ENCODE peak calls at places on chromosomes 1 and 21, in eight cellular contexts. Z is CD8-positive, alpha-beta T cell; E is cardiac muscle cell; U is neural progenitor cell; M is Peyer's patch; D is thyroid gland; C is IMR-90; V is endothelial cell of umbilical vein. T is an unnamed sample. For H3K4me1, the result is how much of the 10 kb centered on the place peaks cover.

GRCh38 chr21:46543306-46543705 is 61.6 kb downstream of the S100B start:
- DNase-seq in V (no peak), C (no peak), M (no peak), D (no peak), U (no peak), E (no peak), Z (no peak), T (no peak)

GRCh38 chr1:30915491-30916230 is 7.1 kb upstream of the SDC3 start:
- DNase-seq in U (peak), C (no peak), Z (no peak), E (no peak), M (no peak), D (no peak), V (no peak), T (no peak)

GRCh38 chr1:39943471-39944290 is 11.3 kb upstream of the MFSD2A start:
- DNase-seq in V (no peak), M (no peak), D (no peak), U (no peak), C (no peak), Z (no peak), E (no peak), T (peak)

GRCh38 chr1:228087771-228088251 is 5.3 kb downstream of the ARF1 start:
- DNase-seq in M (no peak), C (peak), Z (no peak), U (no peak), D (no peak), E (peak), V (peak), T (no peak)

GRCh38 chr1:39046811-39047210 is 20.7 kb downstream of the NDUFS5 start:
- DNase-seq in M (no peak), Z (no peak), V (no peak), E (peak), U (no peak), D (no peak), C (no peak), T (no peak)

GRCh38 chr1:33050221-33051076 is 13.8 kb upstream of the AK2 start:
- DNase-seq in Z (no peak), C (peak), M (peak), U (no peak), D (no peak), E (peak), V (no peak), T (no peak)

GRCh38 chr21:16840549-16840948 is 672.3 kb upstream of the CXADR start:
- DNase-seq in C (no peak), M (no peak), V (no peak), U (no peak), D (no peak), Z (no peak), E (no peak), T (no peak)

GRCh38 chr1:9448132-9449105 is 90.8 kb upstream of the SLC25A33 start:
- DNase-seq in Z (no peak), U (no peak), D (no peak), E (no peak), M (no peak), C (peak), V (peak), T (no peak)

GRCh38 chr1:207672525-207673130 is 27.7 kb downstream of the CR1L start:
- DNase-seq in C (peak), D (peak), V (peak), M (peak), U (peak), E (no peak), Z (no peak), T (peak)

GRCh38 chr1:22749919-22750670 is 39.5 kb downstream of the EPHB2 start:
- DNase-seq in M (peak), C (peak), Z (no peak), V (peak), D (peak), E (peak), U (peak), T (peak)

GRCh38 chr1:51214615-51215131 is 21.4 kb upstream of the RNF11 start:
- DNase-seq in M (no peak), C (peak), E (peak), U (no peak), V (no peak), D (no peak), Z (no peak), T (no peak)

DNA sequence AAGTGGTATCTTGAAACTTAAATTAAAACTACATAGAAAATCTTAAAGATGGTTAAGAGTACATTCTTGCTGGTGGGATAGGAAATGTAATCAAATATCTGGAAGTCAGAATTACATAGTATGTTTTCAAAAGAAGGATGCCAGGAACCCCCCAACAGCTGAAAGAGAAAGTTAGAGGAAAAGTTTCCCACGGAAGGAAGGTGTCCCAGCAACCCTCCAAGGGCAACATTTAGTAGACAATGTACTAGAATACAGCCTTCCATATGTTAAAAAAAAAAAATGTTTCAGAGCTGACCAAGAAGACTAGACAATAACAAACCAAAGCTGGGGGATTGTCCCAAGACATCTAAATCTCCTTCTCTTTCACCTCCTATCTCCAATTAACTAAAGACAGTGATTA is 2.2 kb downstream of the DEDD start:
- DNase-seq in D (no peak), Z (no peak), E (no peak), V (peak), U (no peak), M (no peak), C (no peak), T (no peak)
- H3K4me1 ChIP-seq in D (under half), Z (half or more), E (under half), V (under half), U (under half), M (under half), C (under half), T (under half)

GRCh38 chr1:211335507-211336157 is 9.0 kb downstream of the TRAF5 start:
- DNase-seq in C (no peak), D (no peak), V (no peak), Z (no peak), U (no peak), M (peak), E (no peak), T (peak)
- H3K27ac ChIP-seq in C (no peak), D (no peak), V (no peak), Z (peak), U (no peak), M (peak), E (no peak), T (peak)

GRCh38 chr1:64564891-64565290 is 95.0 kb downstream of the CACHD1 start:
- DNase-seq in E (no peak), D (no peak), C (no peak), Z (no peak), U (no peak), M (no peak), V (no peak), T (no peak)

GRCh38 chr1:64570267-64570666 is 100.3 kb downstream of the CACHD1 start:
- DNase-seq in V (no peak), Z (no peak), M (no peak), D (no peak), U (no peak), E (no peak), C (no peak), T (no peak)

GRCh38 chr1:64572222-64572900 is 102.4 kb downstream of the CACHD1 start:
- DNase-seq in E (no peak), Z (no peak), D (no peak), V (no peak), C (no peak), U (peak), M (no peak), T (no peak)

GRCh38 chr1:64574301-64574700 is 104.4 kb downstream of the CACHD1 start:
- DNase-seq in E (no peak), D (no peak), U (no peak), C (peak), M (no peak), Z (no peak), V (no peak), T (no peak)

GRCh38 chr1:64569376-64569775 is 99.4 kb downstream of the CACHD1 start:
- DNase-seq in U (no peak), C (no peak), E (peak), M (no peak), Z (no peak), D (no peak), V (no peak), T (no peak)
- H3K4me1 ChIP-seq in U (under half), C (under half), E (half or more), M (under half), Z (under half), D (under half), V (under half), T (under half)

GRCh38 chr1:161100534-161100933 is 2.4 kb downstream of the KLHDC9 start:
- DNase-seq in V (no peak), U (no peak), Z (no peak), E (no peak), C (no peak), M (no peak), D (no peak), T (no peak)
- H3K27ac ChIP-seq in V (no peak), U (no peak), Z (no peak), E (no peak), C (no peak), M (no peak), D (no peak), T (no peak)

DNA sequence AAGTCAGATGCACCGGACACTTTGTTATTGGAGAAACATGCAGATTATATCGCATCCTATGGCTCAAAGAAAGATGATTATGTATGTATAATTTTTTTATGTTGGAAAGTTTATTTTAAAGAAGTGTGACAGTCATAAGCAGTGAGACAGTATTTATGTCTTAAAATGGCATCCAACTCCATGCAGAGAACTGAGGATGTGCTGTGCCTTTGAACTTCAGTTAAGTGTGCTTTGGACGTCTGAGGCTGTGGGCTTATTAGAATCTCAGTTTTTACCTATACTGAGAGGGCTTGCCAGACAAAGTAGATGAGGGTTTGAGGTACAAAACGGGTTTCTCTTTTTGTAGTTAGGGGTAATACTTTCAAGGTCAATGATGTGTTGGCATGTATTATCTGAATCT is 1.5 kb downstream of the RABGGTB start:
- DNase-seq in Z (no peak), C (no peak), M (no peak), D (no peak), V (no peak), U (no peak), E (no peak), T (no peak)
- H3K4me1 ChIP-seq in Z (under half), C (under half), M (under half), D (under half), V (under half), U (under half), E (under half), T (under half)

DNA sequence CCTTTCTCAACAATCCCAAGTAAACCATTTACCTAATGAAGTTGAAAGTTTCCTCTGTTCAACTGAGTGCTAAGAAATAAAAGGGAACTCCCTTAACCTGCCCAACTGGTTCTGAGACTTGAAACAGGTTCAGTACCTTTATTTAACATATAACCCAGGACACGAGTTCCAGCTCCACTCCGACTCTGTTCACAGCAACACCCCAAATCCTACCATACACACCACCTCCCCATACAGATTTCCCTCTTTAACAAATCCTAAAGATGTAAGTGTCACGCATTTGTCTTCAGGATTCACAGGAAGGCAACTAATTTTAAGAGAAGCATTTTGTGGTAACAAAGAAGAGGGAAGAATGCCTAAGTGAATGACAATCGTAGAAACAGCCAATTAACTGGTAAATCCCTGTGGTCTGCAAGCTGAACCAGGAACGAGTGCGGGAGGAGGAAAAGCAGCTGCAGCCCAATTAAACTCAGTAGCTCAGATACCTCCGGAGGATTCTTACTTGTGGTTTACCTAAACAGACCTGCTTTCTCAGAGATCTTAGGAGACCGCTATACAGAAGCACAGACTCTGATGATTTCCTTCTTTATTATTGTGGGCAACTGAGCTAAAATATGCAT is 134.5 kb upstream of the MAGI3 start:
- DNase-seq in U (peak), E (no peak), M (no peak), Z (no peak), C (no peak), D (no peak), V (no peak), T (peak)
- H3K27ac ChIP-seq in U (peak), E (no peak), M (peak), Z (no peak), C (no peak), D (peak), V (no peak), T (no peak)

GRCh38 chr1:203555484-203556046 is 61.6 kb downstream of the OPTC start:
- DNase-seq in M (no peak), E (no peak), C (no peak), Z (no peak), V (no peak), U (no peak), D (no peak), T (no peak)

GRCh38 chr1:203556047-203556851 is 62.3 kb downstream of the OPTC start:
- DNase-seq in D (peak), C (peak), U (peak), V (no peak), M (no peak), Z (no peak), E (peak), T (no peak)

GRCh38 chr1:203559523-203559922 is 65.6 kb downstream of the OPTC start:
- DNase-seq in U (no peak), D (no peak), Z (no peak), V (no peak), M (no peak), E (peak), C (peak), T (no peak)

GRCh38 chr1:203557390-203557789 is 63.4 kb downstream of the OPTC start:
- DNase-seq in E (peak), D (no peak), V (no peak), U (no peak), C (peak), M (no peak), Z (no peak), T (no peak)

DNA sequence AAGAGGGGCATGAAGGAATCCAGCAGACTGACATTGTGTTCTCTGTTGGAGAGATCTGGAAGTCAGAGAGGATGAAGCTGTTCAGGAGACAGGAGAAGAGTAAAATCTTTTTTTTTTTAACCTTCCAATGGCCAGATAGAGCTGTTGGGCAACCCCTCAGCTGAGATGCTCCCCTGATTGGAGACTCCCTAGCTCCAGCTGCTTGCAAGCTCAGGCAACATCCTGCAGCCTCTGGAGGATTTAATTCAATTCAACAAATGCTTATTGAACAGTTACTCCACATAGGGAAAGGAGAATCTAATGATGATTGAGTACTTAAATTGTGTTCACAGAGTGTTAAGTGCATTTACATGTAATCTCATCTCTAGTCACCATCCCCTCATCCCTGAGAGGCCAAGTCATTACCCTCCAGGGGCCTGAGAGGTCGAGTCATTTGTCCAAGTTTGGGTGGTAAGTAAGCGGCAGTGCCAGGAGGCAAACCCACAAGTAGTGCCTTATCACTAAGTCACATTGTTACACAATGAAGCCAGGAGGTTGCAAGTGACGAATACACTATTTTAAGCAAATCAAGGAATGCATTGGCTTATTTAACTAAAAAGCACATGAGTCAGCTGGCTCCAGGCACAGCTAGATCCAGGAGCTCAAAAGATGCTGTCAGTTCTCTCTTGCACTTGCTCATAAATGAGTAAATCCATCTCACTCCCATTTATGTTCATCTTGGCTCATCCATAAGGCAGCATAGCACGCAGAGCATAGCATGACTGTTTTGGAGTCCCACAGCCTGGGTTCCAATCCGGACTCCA is 64.2 kb downstream of the OPTC start:
- DNase-seq in E (peak), U (no peak), D (no peak), Z (no peak), M (peak), C (peak), V (peak), T (no peak)
- H3K4me1 ChIP-seq in E (half or more), U (under half), D (under half), Z (under half), M (under half), C (under half), V (under half), T (under half)

GRCh38 chr1:224523676-224524075 is 89.1 kb upstream of the WDR26 start:
- DNase-seq in V (no peak), M (no peak), C (no peak), E (no peak), Z (no peak), D (no peak), U (no peak), T (no peak)

GRCh38 chr1:224528900-224529299 is 87.2 kb upstream of the CNIH3 start:
- DNase-seq in M (no peak), D (no peak), Z (no peak), E (peak), U (no peak), V (peak), C (peak), T (no peak)

GRCh38 chr1:224526771-224527170 is 89.3 kb upstream of the CNIH3 start:
- DNase-seq in D (no peak), C (no peak), Z (no peak), M (no peak), E (no peak), V (no peak), U (no peak), T (no peak)

GRCh38 chr1:224524679-224525078 is 90.1 kb upstream of the WDR26 start:
- DNase-seq in D (no peak), C (peak), Z (no peak), U (no peak), V (no peak), M (no peak), E (no peak), T (no peak)

GRCh38 chr1:224525411-224526040 is 90.6 kb upstream of the CNIH3 start:
- DNase-seq in E (no peak), M (no peak), C (peak), V (no peak), U (no peak), D (no peak), Z (no peak), T (no peak)
- H3K27ac ChIP-seq in E (no peak), M (no peak), C (no peak), V (no peak), U (no peak), D (no peak), Z (no peak), T (no peak)

GRCh38 chr1:11706292-11706691 is 14.8 kb downstream of the DRAXIN start:
- DNase-seq in C (no peak), D (no peak), E (no peak), M (no peak), V (no peak), U (no peak), Z (no peak), T (no peak)
- H3K4me1 ChIP-seq in C (under half), D (under half), E (under half), M (under half), V (under half), U (under half), Z (under half), T (under half)

GRCh38 chr1:209702832-209703231 is 1.8 kb upstream of the HSD11B1 start:
- DNase-seq in Z (no peak), M (no peak), E (no peak), U (no peak), V (no peak), C (no peak), D (no peak), T (no peak)
- H3K27ac ChIP-seq in Z (no peak), M (no peak), E (no peak), U (no peak), V (no peak), C (no peak), D (no peak), T (no peak)

T was measured in small intestine.